ENCODE peak calls at places on chromosomes 16 and 17, in four cellular contexts. M is endothelial cell, K is pons, Z is anterior cingulate cortex. V is an unnamed sample.

GRCh38 chr16:67456383-67457140 is 24.4 kb downstream of the ATP6V0D1 start:
- DNase-seq in M (no peak), K (peak), Z (peak), V (no peak)

GRCh38 chr16:27286446-27286845 is 17.9 kb upstream of the NSMCE1 start:
- DNase-seq in M (no peak), K (peak), Z (no peak), V (no peak)

GRCh38 chr17:67050066-67050465 is 5.7 kb downstream of the CACNG1 start:
- DNase-seq in M (no peak), K (no peak), Z (no peak), V (no peak)

GRCh38 chr17:304461-304860 is 48.1 kb downstream of the RPH3AL start:
- DNase-seq in M (no peak), K (no peak), Z (no peak), V (no peak)

GRCh38 chr17:52678211-52678610 is 519.7 kb upstream of the CA10 start:
- DNase-seq in M (no peak), K (no peak), Z (no peak), V (no peak)

GRCh38 chr16:68131813-68132706 is 46.9 kb downstream of the NFATC3 start:
- DNase-seq in M (no peak), K (no peak), Z (no peak), V (no peak)

GRCh38 chr17:72580321-72581127 is 459.7 kb downstream of the SOX9 start:
- DNase-seq in M (no peak), K (peak), Z (no peak), V (no peak)

GRCh38 chr17:68775338-68775737 is 174.2 kb upstream of the FAM20A start:
- DNase-seq in M (no peak), K (no peak), Z (no peak), V (no peak)

GRCh38 chr17:63946440-63947363 is 14.6 kb upstream of the CD79B start:
- DNase-seq in M (peak), K (peak), Z (no peak), V (no peak)

GRCh38 chr17:19398301-19399181 is 11.6 kb upstream of the MFAP4 start:
- DNase-seq in M (no peak), K (no peak), Z (no peak), V (no peak)

GRCh38 chr17:77466140-77466539 is 325.4 kb downstream of the SEC14L1 start:
- DNase-seq in M (peak), K (no peak), Z (no peak), V (peak)

GRCh38 chr16:22126037-22126558 is 33.8 kb downstream of the VWA3A start:
- DNase-seq in M (no peak), K (no peak), Z (no peak), V (no peak)

GRCh38 chr16:53147500-53148065 is 92.8 kb downstream of the CHD9 start:
- DNase-seq in M (no peak), K (no peak), Z (no peak), V (no peak)

GRCh38 chr16:2740476-2740875 is 12.0 kb upstream of the SRRM2 start:
- DNase-seq in M (no peak), K (no peak), Z (no peak), V (no peak)

GRCh38 chr17:74943808-74944522 is 8.3 kb downstream of the OTOP3 start:
- DNase-seq in M (no peak), K (no peak), Z (no peak), V (no peak)

GRCh38 chr17:13931111-13931526 is 138.2 kb upstream of the COX10 start:
- DNase-seq in M (no peak), K (peak), Z (peak), V (no peak)

GRCh38 chr16:29683543-29684090 is 4.6 kb downstream of the QPRT start:
- DNase-seq in M (no peak), K (no peak), Z (no peak), V (no peak)

GRCh38 chr16:4481965-4482364 is 5.8 kb downstream of the HMOX2 start:
- DNase-seq in M (no peak), K (no peak), Z (no peak), V (no peak)

GRCh38 chr16:48053346-48053745 is 102.4 kb downstream of the ABCC12 start:
- DNase-seq in M (no peak), K (no peak), Z (no peak), V (peak)

GRCh38 chr17:68248199-68248825 is 469 bp downstream of the AMZ2 start:
- DNase-seq in M (no peak), K (peak), Z (peak), V (no peak)

GRCh38 chr16:22034503-22034902 is 26.6 kb downstream of the MOSMO start:
- DNase-seq in M (no peak), K (no peak), Z (no peak), V (no peak)

GRCh38 chr17:40313660-40314556 is 4.9 kb downstream of the RARA start:
- DNase-seq in M (no peak), K (no peak), Z (no peak), V (no peak)

GRCh38 chr17:16286947-16287562 is 66.2 kb downstream of the CENPV start:
- DNase-seq in M (no peak), K (no peak), Z (no peak), V (no peak)

GRCh38 chr17:36510636-36511035 is 24.0 kb downstream of the MYO19 start:
- DNase-seq in M (no peak), K (no peak), Z (no peak), V (no peak)

GRCh38 chr17:7684856-7685532 is 2.3 kb downstream of the TP53 start:
- DNase-seq in M (no peak), K (no peak), Z (no peak), V (no peak)

GRCh38 chr17:44386182-44386525 is 3.3 kb downstream of the ITGA2B start:
- DNase-seq in M (no peak), K (no peak), Z (no peak), V (no peak)

GRCh38 chr16:4800290-4801041 is 2.0 kb downstream of the ROGDI start:
- DNase-seq in M (peak), K (peak), Z (peak), V (no peak)

GRCh38 chr17:82019905-82020873 is 2.5 kb downstream of the CENPX start:
- DNase-seq in M (peak), K (no peak), Z (no peak), V (no peak)

GRCh38 chr17:49995055-49995738 is at the start of gene DLX3:
- DNase-seq in M (peak), K (no peak), Z (no peak), V (peak)

GRCh38 chr17:57104461-57105175 is 19.6 kb downstream of the AKAP1 start:
- DNase-seq in M (no peak), K (no peak), Z (no peak), V (no peak)